ENCODE peak calls at places on chromosome 3, in five cellular contexts. One of them, this sample, is unnamed.

GRCh38 chr3:159266779-159267178 is 464.9 kb downstream of the MFSD1 start:
- DNase-seq in fibroblast of lung: peak
- DNase-seq in CD8-positive, alpha-beta memory T cell: no peak
- DNase-seq in epithelial cell of proximal tubule: no peak
- DNase-seq in right lobe of liver: no peak
- DNase-seq in this sample: no peak

GRCh38 chr3:175585898-175586297 is 726.8 kb downstream of the NAALADL2 start:
- DNase-seq in fibroblast of lung: peak
- DNase-seq in CD8-positive, alpha-beta memory T cell: no peak
- DNase-seq in epithelial cell of proximal tubule: no peak
- DNase-seq in right lobe of liver: no peak
- DNase-seq in this sample: peak

GRCh38 chr3:129633751-129634481 is 27.4 kb upstream of the PLXND1 start:
- DNase-seq in fibroblast of lung: no peak
- DNase-seq in CD8-positive, alpha-beta memory T cell: no peak
- DNase-seq in epithelial cell of proximal tubule: no peak
- DNase-seq in right lobe of liver: no peak
- DNase-seq in this sample: no peak

GRCh38 chr3:115975353-115975752 is 352.0 kb downstream of the GAP43 start:
- DNase-seq in fibroblast of lung: peak
- DNase-seq in CD8-positive, alpha-beta memory T cell: no peak
- DNase-seq in epithelial cell of proximal tubule: no peak
- DNase-seq in right lobe of liver: no peak
- DNase-seq in this sample: peak

GRCh38 chr3:159761377-159761776 is 227.3 kb upstream of the IL12A start:
- DNase-seq in fibroblast of lung: peak
- DNase-seq in CD8-positive, alpha-beta memory T cell: no peak
- DNase-seq in epithelial cell of proximal tubule: no peak
- DNase-seq in right lobe of liver: peak
- DNase-seq in this sample: no peak

GRCh38 chr3:142931222-142931621 is 32.3 kb downstream of the PAQR9 start:
- DNase-seq in fibroblast of lung: no peak
- DNase-seq in CD8-positive, alpha-beta memory T cell: no peak
- DNase-seq in epithelial cell of proximal tubule: no peak
- DNase-seq in right lobe of liver: no peak
- DNase-seq in this sample: no peak

GRCh38 chr3:107251819-107252218 is 125.4 kb upstream of the CCDC54 start:
- DNase-seq in fibroblast of lung: no peak
- DNase-seq in CD8-positive, alpha-beta memory T cell: no peak
- DNase-seq in epithelial cell of proximal tubule: no peak
- DNase-seq in right lobe of liver: no peak
- DNase-seq in this sample: no peak

GRCh38 chr3:33658971-33659848 is 58.8 kb downstream of the CLASP2 start:
- DNase-seq in fibroblast of lung: peak
- DNase-seq in CD8-positive, alpha-beta memory T cell: no peak
- DNase-seq in epithelial cell of proximal tubule: peak
- DNase-seq in right lobe of liver: peak
- DNase-seq in this sample: peak

GRCh38 chr3:136343873-136344281 is 93.7 kb downstream of the PCCB start:
- DNase-seq in fibroblast of lung: peak
- DNase-seq in CD8-positive, alpha-beta memory T cell: no peak
- DNase-seq in epithelial cell of proximal tubule: peak
- DNase-seq in right lobe of liver: no peak
- DNase-seq in this sample: peak

GRCh38 chr3:42802876-42803799 is 1.2 kb downstream of the HIGD1A start:
- DNase-seq in fibroblast of lung: peak
- DNase-seq in CD8-positive, alpha-beta memory T cell: no peak
- DNase-seq in epithelial cell of proximal tubule: no peak
- DNase-seq in right lobe of liver: no peak
- DNase-seq in this sample: no peak

GRCh38 chr3:171222995-171223394 is 196.5 kb upstream of the SLC2A2 start:
- DNase-seq in fibroblast of lung: no peak
- DNase-seq in CD8-positive, alpha-beta memory T cell: no peak
- DNase-seq in epithelial cell of proximal tubule: no peak
- DNase-seq in right lobe of liver: no peak
- DNase-seq in this sample: no peak

GRCh38 chr3:196694202-196694638 is 17.8 kb downstream of the CEP19 start:
- DNase-seq in fibroblast of lung: peak
- DNase-seq in CD8-positive, alpha-beta memory T cell: peak
- DNase-seq in epithelial cell of proximal tubule: no peak
- DNase-seq in right lobe of liver: no peak
- DNase-seq in this sample: no peak

GRCh38 chr3:113626513-113627371 is 69.7 kb downstream of the USF3 start:
- DNase-seq in fibroblast of lung: peak
- DNase-seq in CD8-positive, alpha-beta memory T cell: no peak
- DNase-seq in epithelial cell of proximal tubule: peak
- DNase-seq in right lobe of liver: peak
- DNase-seq in this sample: peak

GRCh38 chr3:125386811-125387210 is 11.7 kb upstream of the ZNF148 start:
- DNase-seq in fibroblast of lung: peak
- DNase-seq in CD8-positive, alpha-beta memory T cell: no peak
- DNase-seq in epithelial cell of proximal tubule: no peak
- DNase-seq in right lobe of liver: no peak
- DNase-seq in this sample: no peak

GRCh38 chr3:53705774-53706173 is 140.4 kb downstream of the CHDH start:
- DNase-seq in fibroblast of lung: no peak
- DNase-seq in CD8-positive, alpha-beta memory T cell: no peak
- DNase-seq in epithelial cell of proximal tubule: no peak
- DNase-seq in right lobe of liver: no peak
- DNase-seq in this sample: no peak

GRCh38 chr3:3800076-3800448 is 831 bp downstream of the LRRN1 start:
- DNase-seq in fibroblast of lung: no peak
- DNase-seq in CD8-positive, alpha-beta memory T cell: no peak
- DNase-seq in epithelial cell of proximal tubule: no peak
- DNase-seq in right lobe of liver: peak
- DNase-seq in this sample: no peak

DNA sequence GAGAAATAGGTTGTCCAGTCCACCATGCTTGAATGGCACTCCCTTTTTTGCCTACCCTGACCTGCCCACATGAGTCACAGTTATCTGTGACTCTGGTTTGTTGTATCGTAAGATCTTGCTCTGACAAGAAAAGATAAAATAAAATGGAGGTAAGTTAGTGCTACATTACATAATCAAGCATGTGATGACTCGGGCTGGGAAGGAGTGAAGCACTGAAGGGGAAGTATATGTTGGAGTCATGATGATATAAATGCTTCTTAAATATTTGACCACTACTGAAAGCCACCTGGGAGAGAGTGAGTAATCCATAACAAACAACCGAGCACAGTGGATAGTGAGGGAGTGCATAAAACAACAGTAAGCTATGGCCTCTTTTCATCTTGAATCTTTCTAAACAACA is 124.4 kb downstream of the SHOX2 start:
- DNase-seq in fibroblast of lung: no peak
- DNase-seq in CD8-positive, alpha-beta memory T cell: no peak
- DNase-seq in epithelial cell of proximal tubule: no peak
- DNase-seq in right lobe of liver: no peak
- DNase-seq in this sample: no peak
- H3K4me3 ChIP-seq in fibroblast of lung: no peak
- H3K4me3 ChIP-seq in CD8-positive, alpha-beta memory T cell: no peak
- H3K4me3 ChIP-seq in epithelial cell of proximal tubule: no peak
- H3K4me3 ChIP-seq in right lobe of liver: no peak
- H3K4me3 ChIP-seq in this sample: no peak

DNA sequence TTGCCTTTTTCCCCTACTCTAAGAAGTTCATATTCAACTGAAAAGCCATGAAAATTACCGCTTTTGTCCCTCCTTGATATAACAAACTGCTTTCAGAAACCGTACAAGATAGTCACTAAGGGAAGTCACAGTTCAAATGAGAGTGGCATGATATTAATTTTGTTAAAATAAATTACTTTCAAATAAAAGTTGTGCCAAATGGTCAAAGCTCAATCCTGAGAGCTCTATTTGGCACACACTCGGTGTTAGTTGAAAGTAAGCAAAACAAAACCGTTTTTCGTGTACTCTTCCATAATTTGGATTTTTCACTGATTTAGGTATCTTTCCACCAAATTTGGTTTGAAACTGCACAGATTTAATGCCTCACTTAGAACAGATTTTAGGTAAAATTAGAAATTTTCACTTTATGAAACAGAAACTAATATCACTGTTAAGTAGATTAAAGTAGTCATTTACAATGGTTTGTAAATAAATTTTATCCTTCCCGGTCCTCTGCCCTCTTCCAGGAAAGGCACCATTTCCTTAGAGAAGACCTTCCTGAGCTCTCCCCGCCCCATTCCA is 695 bp downstream of the TCAIM start:
- DNase-seq in fibroblast of lung: no peak
- DNase-seq in CD8-positive, alpha-beta memory T cell: no peak
- DNase-seq in epithelial cell of proximal tubule: no peak
- DNase-seq in right lobe of liver: no peak
- DNase-seq in this sample: no peak
- H3K4me3 ChIP-seq in fibroblast of lung: peak
- H3K4me3 ChIP-seq in CD8-positive, alpha-beta memory T cell: peak
- H3K4me3 ChIP-seq in epithelial cell of proximal tubule: peak
- H3K4me3 ChIP-seq in right lobe of liver: peak
- H3K4me3 ChIP-seq in this sample: peak

GRCh38 chr3:133294253-133294652 is 105.6 kb upstream of the BFSP2 start:
- DNase-seq in fibroblast of lung: no peak
- DNase-seq in CD8-positive, alpha-beta memory T cell: no peak
- DNase-seq in epithelial cell of proximal tubule: no peak
- DNase-seq in right lobe of liver: no peak
- DNase-seq in this sample: no peak
- H3K4me3 ChIP-seq in fibroblast of lung: no peak
- H3K4me3 ChIP-seq in CD8-positive, alpha-beta memory T cell: no peak
- H3K4me3 ChIP-seq in epithelial cell of proximal tubule: no peak
- H3K4me3 ChIP-seq in right lobe of liver: no peak
- H3K4me3 ChIP-seq in this sample: no peak

GRCh38 chr3:56680054-56680453 is 3.0 kb downstream of the TASOR start:
- DNase-seq in fibroblast of lung: no peak
- DNase-seq in CD8-positive, alpha-beta memory T cell: no peak
- DNase-seq in epithelial cell of proximal tubule: no peak
- DNase-seq in right lobe of liver: no peak
- DNase-seq in this sample: no peak

GRCh38 chr3:56682458-56683121 is 475 bp downstream of the TASOR start:
- DNase-seq in fibroblast of lung: peak
- DNase-seq in CD8-positive, alpha-beta memory T cell: peak
- DNase-seq in epithelial cell of proximal tubule: no peak
- DNase-seq in right lobe of liver: peak
- DNase-seq in this sample: peak

GRCh38 chr3:56681963-56682457 is 1.1 kb downstream of the TASOR start:
- DNase-seq in fibroblast of lung: no peak
- DNase-seq in CD8-positive, alpha-beta memory T cell: no peak
- DNase-seq in epithelial cell of proximal tubule: no peak
- DNase-seq in right lobe of liver: no peak
- DNase-seq in this sample: no peak

GRCh38 chr3:56673781-56674457 is 9.1 kb downstream of the TASOR start:
- DNase-seq in fibroblast of lung: no peak
- DNase-seq in CD8-positive, alpha-beta memory T cell: no peak
- DNase-seq in epithelial cell of proximal tubule: no peak
- DNase-seq in right lobe of liver: no peak
- DNase-seq in this sample: no peak

GRCh38 chr3:56677286-56677685 is 5.8 kb downstream of the TASOR start:
- DNase-seq in fibroblast of lung: no peak
- DNase-seq in CD8-positive, alpha-beta memory T cell: no peak
- DNase-seq in epithelial cell of proximal tubule: no peak
- DNase-seq in right lobe of liver: no peak
- DNase-seq in this sample: no peak
- H3K4me3 ChIP-seq in fibroblast of lung: no peak
- H3K4me3 ChIP-seq in CD8-positive, alpha-beta memory T cell: no peak
- H3K4me3 ChIP-seq in epithelial cell of proximal tubule: no peak
- H3K4me3 ChIP-seq in right lobe of liver: no peak
- H3K4me3 ChIP-seq in this sample: no peak

DNA sequence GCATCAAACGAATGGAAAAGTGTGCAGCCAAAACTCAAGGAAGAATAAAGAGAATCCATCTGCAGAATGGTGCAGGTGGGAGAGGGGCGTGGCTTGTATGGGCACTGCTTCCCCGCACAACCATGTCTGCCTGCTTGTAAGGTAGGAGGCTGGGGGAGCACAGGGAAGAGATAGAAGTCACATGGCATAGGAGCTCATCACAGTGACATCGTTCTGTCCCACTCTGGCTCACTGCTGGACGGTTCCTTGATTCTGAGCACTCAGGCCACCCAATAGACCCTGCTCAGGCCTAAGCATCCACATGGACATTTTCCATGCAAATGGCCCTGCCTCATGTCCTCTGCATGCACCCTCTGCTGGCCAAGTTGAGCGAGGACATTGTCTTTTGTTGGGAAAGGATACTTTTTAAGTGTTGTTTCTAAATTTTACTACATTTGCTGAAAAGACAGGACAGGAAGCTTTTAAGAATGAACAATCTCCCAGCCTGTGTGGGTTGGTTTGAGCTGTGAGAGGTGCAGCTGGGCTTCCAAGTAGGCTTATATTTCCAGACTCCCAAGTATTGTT is 3.1 kb downstream of the MYLK start:
- DNase-seq in fibroblast of lung: peak
- DNase-seq in CD8-positive, alpha-beta memory T cell: no peak
- DNase-seq in epithelial cell of proximal tubule: no peak
- DNase-seq in right lobe of liver: no peak
- DNase-seq in this sample: peak
- H3K4me3 ChIP-seq in fibroblast of lung: no peak
- H3K4me3 ChIP-seq in CD8-positive, alpha-beta memory T cell: no peak
- H3K4me3 ChIP-seq in epithelial cell of proximal tubule: peak
- H3K4me3 ChIP-seq in right lobe of liver: no peak
- H3K4me3 ChIP-seq in this sample: peak

GRCh38 chr3:71062920-71063767 is 520.4 kb downstream of the FOXP1 start:
- DNase-seq in fibroblast of lung: peak
- DNase-seq in CD8-positive, alpha-beta memory T cell: no peak
- DNase-seq in epithelial cell of proximal tubule: no peak
- DNase-seq in right lobe of liver: no peak
- DNase-seq in this sample: no peak
- H3K4me3 ChIP-seq in fibroblast of lung: peak
- H3K4me3 ChIP-seq in CD8-positive, alpha-beta memory T cell: peak
- H3K4me3 ChIP-seq in epithelial cell of proximal tubule: peak
- H3K4me3 ChIP-seq in right lobe of liver: peak
- H3K4me3 ChIP-seq in this sample: peak